ENCODE peak calls at places on chromosomes 6 and 20, in eight cellular contexts. O is psoas muscle; H is stimulated activated naive CD8-positive, alpha-beta T cell treated with anti-CD3 and anti-CD28 coated beads, Interleukin-15, Interleukin-2, amounts not matched to agents 100 U/mL and 50 U/mL, for 24 hours; K is T-helper 17 cell; A is SK-N-SH treated with all-trans-retinoic acid at 6 μM for 48 hours; J is activated naive CD8-positive, alpha-beta T cell treated with anti-CD3 and anti-CD28 coated beads, Interleukin-2, amount 10 ng/mL, durations not matched to agents 7 days and 5 days; I is GM23338; M is CD4-positive, alpha-beta T cell. Q is an unnamed sample.

GRCh38 chr6:41625442-41625841 is 12.8 kb upstream of the MDFI start:
- ATAC-seq in O (no peak), H (no peak), K (no peak), A (no peak), J (no peak), I (peak), M (no peak), Q (no peak)

GRCh38 chr6:126180585-126180984 is 159.3 kb upstream of the CENPW start:
- ATAC-seq in O (peak), H (peak), K (no peak), A (peak), J (no peak), I (no peak), M (no peak), Q (no peak)

GRCh38 chr20:7285918-7286556 is 518.6 kb downstream of the BMP2 start:
- ATAC-seq in O (peak), H (no peak), K (no peak), A (peak), J (no peak), I (peak), M (no peak), Q (no peak)

GRCh38 chr6:35634316-35634715 is 54.4 kb downstream of the FKBP5 start:
- ATAC-seq in O (peak), H (no peak), K (no peak), A (no peak), J (no peak), I (no peak), M (no peak), Q (no peak)

GRCh38 chr20:24746351-24746685 is 202.8 kb upstream of the CST7 start:
- ATAC-seq in O (no peak), H (no peak), K (no peak), A (no peak), J (no peak), I (peak), M (no peak), Q (no peak)

GRCh38 chr6:41546866-41547798 is 951 bp downstream of the FOXP4 start:
- ATAC-seq in O (peak), H (no peak), K (no peak), A (peak), J (no peak), I (peak), M (no peak), Q (peak)

GRCh38 chr6:12232821-12233220 is 57.3 kb upstream of the EDN1 start:
- ATAC-seq in O (no peak), H (no peak), K (no peak), A (no peak), J (no peak), I (no peak), M (no peak), Q (no peak)

GRCh38 chr6:13375360-13375878 is 47.1 kb upstream of the TBC1D7 start:
- ATAC-seq in O (no peak), H (peak), K (peak), A (no peak), J (peak), I (no peak), M (peak), Q (peak)

GRCh38 chr6:41706876-41707564 is 28.4 kb downstream of the TFEB start:
- ATAC-seq in O (peak), H (peak), K (no peak), A (peak), J (peak), I (peak), M (no peak), Q (peak)

GRCh38 chr20:51050636-51051035 is 27.7 kb upstream of the KCNG1 start:
- ATAC-seq in O (no peak), H (no peak), K (no peak), A (no peak), J (no peak), I (no peak), M (no peak), Q (no peak)

GRCh38 chr20:32443386-32443974 is 85.3 kb downstream of the ASXL1 start:
- ATAC-seq in O (no peak), H (no peak), K (peak), A (no peak), J (no peak), I (no peak), M (peak), Q (no peak)

GRCh38 chr20:14711681-14712080 is 374.3 kb upstream of the FLRT3 start:
- ATAC-seq in O (no peak), H (no peak), K (no peak), A (peak), J (no peak), I (peak), M (no peak), Q (no peak)

GRCh38 chr6:30121446-30122065 is 8.7 kb upstream of the TRIM31 start:
- ATAC-seq in O (no peak), H (no peak), K (no peak), A (no peak), J (no peak), I (no peak), M (no peak), Q (no peak)

GRCh38 chr20:33751775-33752174 is 20.0 kb downstream of the ZNF341 start:
- ATAC-seq in O (no peak), H (no peak), K (no peak), A (no peak), J (no peak), I (no peak), M (no peak), Q (no peak)

GRCh38 chr6:1838604-1839003 is 228.9 kb downstream of the FOXC1 start:
- ATAC-seq in O (no peak), H (no peak), K (no peak), A (peak), J (no peak), I (peak), M (no peak), Q (no peak)

GRCh38 chr6:166257911-166258318 is 50.3 kb downstream of the PRR18 start:
- ATAC-seq in O (no peak), H (peak), K (no peak), A (no peak), J (no peak), I (no peak), M (no peak), Q (no peak)

GRCh38 chr6:157221817-157222175 is 101.5 kb downstream of the TMEM242 start:
- ATAC-seq in O (no peak), H (peak), K (no peak), A (no peak), J (no peak), I (no peak), M (no peak), Q (no peak)

GRCh38 chr20:58711266-58712051 is 18.9 kb downstream of the NPEPL1 start:
- ATAC-seq in O (no peak), H (no peak), K (no peak), A (no peak), J (no peak), I (no peak), M (no peak), Q (no peak)

GRCh38 chr6:2158596-2159271 is 86.7 kb downstream of the GMDS start:
- ATAC-seq in O (no peak), H (no peak), K (no peak), A (no peak), J (no peak), I (peak), M (no peak), Q (no peak)

GRCh38 chr6:110636776-110637175 is 160.4 kb upstream of the SLC22A16 start:
- ATAC-seq in O (no peak), H (no peak), K (no peak), A (no peak), J (no peak), I (no peak), M (no peak), Q (no peak)

GRCh38 chr6:37259191-37259590 is 1.2 kb upstream of the TMEM217 start:
- ATAC-seq in O (no peak), H (no peak), K (peak), A (no peak), J (no peak), I (no peak), M (peak), Q (no peak)

GRCh38 chr6:148342146-148343027 is at the start of gene SASH1:
- ATAC-seq in O (peak), H (peak), K (peak), A (peak), J (peak), I (peak), M (no peak), Q (peak)

GRCh38 chr20:11153819-11154218 is 480.0 kb upstream of the JAG1 start:
- ATAC-seq in O (no peak), H (no peak), K (no peak), A (peak), J (no peak), I (no peak), M (no peak), Q (no peak)

GRCh38 chr6:75437451-75438185 is 56.0 kb downstream of the FILIP1 start:
- ATAC-seq in O (peak), H (no peak), K (no peak), A (peak), J (no peak), I (no peak), M (no peak), Q (no peak)

GRCh38 chr20:43800186-43800585 is 73.4 kb upstream of the GTSF1L start:
- ATAC-seq in O (no peak), H (no peak), K (no peak), A (no peak), J (peak), I (no peak), M (no peak), Q (no peak)

GRCh38 chr6:2134559-2134958 is 110.8 kb downstream of the GMDS start:
- ATAC-seq in O (no peak), H (no peak), K (no peak), A (no peak), J (no peak), I (no peak), M (no peak), Q (no peak)

GRCh38 chr6:134902074-134902861 is 47.6 kb downstream of the ALDH8A1 start:
- ATAC-seq in O (peak), H (no peak), K (no peak), A (peak), J (no peak), I (no peak), M (no peak), Q (peak)